ENCODE peak calls at places on chromosomes 1 and 21, in five cellular contexts. O is transverse colon, A is suprapubic skin, I is K562, H is SK-N-SH. V is an unnamed sample.

GRCh38 chr1:147492207-147492606 is 49.1 kb upstream of the BCL9 start:
- DNase-seq in H (no peak), A (no peak), O (no peak), I (no peak), V (no peak)

GRCh38 chr1:207898260-207898659 is 12.7 kb downstream of the CD34 start:
- DNase-seq in A (no peak), I (no peak), H (no peak), O (no peak), V (no peak)

GRCh38 chr21:38838598-38839369 is 33.1 kb downstream of the ETS2 start:
- DNase-seq in I (no peak), H (no peak), A (no peak), O (no peak), V (no peak)

GRCh38 chr21:33384851-33385331 is 18.3 kb upstream of the IFNGR2 start:
- DNase-seq in I (no peak), O (no peak), A (no peak), H (no peak), V (no peak)

GRCh38 chr1:173410794-173411236 is 66.3 kb upstream of the PRDX6 start:
- DNase-seq in A (no peak), O (no peak), I (no peak), H (no peak), V (no peak)

GRCh38 chr1:47679826-47680225 is 242.0 kb downstream of the FOXD2 start:
- DNase-seq in A (no peak), H (no peak), O (no peak), I (no peak), V (peak)

GRCh38 chr1:248841702-248842395 is 3.8 kb downstream of the ZNF672 start:
- DNase-seq in O (peak), I (no peak), A (peak), H (no peak), V (no peak)

GRCh38 chr21:41368361-41369104 is 6.7 kb downstream of the MX2 start:
- DNase-seq in O (no peak), I (no peak), H (no peak), A (peak), V (peak)

GRCh38 chr1:58762806-58763205 is 21.0 kb downstream of the JUN start:
- DNase-seq in O (no peak), A (no peak), H (no peak), I (no peak), V (no peak)

GRCh38 chr21:31630062-31630711 is 29.3 kb upstream of the SOD1 start:
- DNase-seq in A (no peak), O (no peak), I (no peak), H (no peak), V (no peak)

GRCh38 chr1:21743476-21743875 is 39.5 kb downstream of the USP48 start:
- DNase-seq in H (no peak), I (no peak), A (no peak), O (no peak), V (no peak)

GRCh38 chr1:21741206-21741605 is 41.7 kb downstream of the USP48 start:
- DNase-seq in I (no peak), O (no peak), A (no peak), H (no peak), V (no peak)

GRCh38 chr1:21736876-21737275 is 46.1 kb downstream of the USP48 start:
- DNase-seq in I (no peak), A (no peak), H (no peak), O (no peak), V (no peak)

DNA sequence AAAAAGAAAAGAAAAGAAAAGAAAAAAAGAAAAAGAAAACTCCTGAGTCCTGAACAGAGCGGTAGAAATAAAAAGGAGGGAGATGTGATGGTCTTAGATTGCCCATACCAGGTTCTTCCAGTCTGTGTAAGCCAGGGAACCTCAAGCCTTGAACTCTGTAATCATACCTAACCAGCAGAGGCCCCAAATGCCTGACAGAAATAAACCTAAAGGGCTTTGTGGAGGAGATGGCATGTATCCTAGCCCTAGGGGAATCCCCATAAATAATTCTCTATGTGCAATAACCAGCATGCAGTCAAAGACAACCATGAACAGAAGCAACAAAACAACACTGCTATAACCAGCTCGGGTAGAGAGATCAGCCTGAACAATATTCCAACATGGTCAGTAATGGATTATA is 40.4 kb downstream of the USP48 start:
- DNase-seq in H (no peak), A (no peak), I (no peak), O (no peak), V (no peak)
- TF ChIP-seq CTCF in H (no peak), A (no peak), I (no peak), O (no peak), V (no peak)

GRCh38 chr1:185670187-185670627 is 64.0 kb upstream of the HMCN1 start:
- DNase-seq in O (peak), A (no peak), H (no peak), I (no peak), V (no peak)
- TF ChIP-seq EP300 in O (no peak), A (no peak), H (no peak), I (no peak), V (no peak)

GRCh38 chr1:222618001-222618879 is at the start of gene MIA3:
- DNase-seq in H (peak), O (peak), A (peak), I (peak), V (peak)
- TF ChIP-seq POLR2AphosphoS5 in H (peak), O (peak), A (no peak), I (peak), V (peak)

DNA sequence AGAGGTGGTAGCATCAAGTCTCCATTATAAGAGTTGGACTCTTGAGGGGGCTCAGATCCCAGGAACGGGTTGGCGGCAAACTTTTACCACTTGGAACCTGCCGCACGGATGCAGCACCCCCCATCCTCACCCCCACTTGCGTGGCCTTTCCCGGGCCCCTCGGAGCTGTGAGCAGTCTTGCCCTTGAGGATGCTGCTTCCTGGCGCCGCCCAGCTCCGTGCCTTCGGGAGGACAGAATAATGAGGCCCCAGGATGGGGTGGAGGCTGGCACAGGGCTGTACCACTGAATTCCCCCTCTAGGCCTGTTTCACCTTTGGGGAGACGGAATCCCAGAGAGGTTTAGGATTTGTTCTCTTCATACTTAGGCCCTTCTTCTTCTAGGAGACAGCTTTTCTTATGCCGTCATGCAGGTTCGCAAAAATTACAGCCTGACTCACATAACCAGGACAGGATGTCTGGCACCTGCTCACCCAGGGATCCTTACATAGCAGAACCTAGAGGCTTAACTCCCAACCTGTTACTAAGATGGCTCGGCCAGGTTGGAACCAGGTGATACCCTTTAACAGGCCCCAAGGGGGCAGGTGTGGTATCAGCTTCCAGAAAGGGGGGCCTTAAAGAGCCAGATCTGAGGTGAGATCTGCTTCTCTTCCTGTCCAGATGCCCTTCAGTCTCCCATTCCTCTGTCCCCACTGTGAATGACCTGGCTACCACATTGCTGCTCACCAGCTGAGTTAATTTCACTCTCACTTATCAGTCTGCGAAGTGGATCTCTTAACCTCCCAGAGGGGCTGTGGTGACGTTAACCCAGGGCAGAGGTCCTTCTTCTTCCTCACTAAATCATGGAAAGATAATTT is 1.5 kb downstream of the TRNP1 start:
- DNase-seq in O (no peak), A (no peak), I (no peak), H (no peak), V (no peak)
- TF ChIP-seq CTCF in O (no peak), A (no peak), I (no peak), H (no peak), V (no peak)

GRCh38 chr1:156463874-156464273 is 36.7 kb downstream of the MEF2D start:
- DNase-seq in I (no peak), A (no peak), H (peak), O (no peak), V (no peak)
- TF ChIP-seq EP300 in I (no peak), A (peak), H (no peak), O (peak), V (peak)

DNA sequence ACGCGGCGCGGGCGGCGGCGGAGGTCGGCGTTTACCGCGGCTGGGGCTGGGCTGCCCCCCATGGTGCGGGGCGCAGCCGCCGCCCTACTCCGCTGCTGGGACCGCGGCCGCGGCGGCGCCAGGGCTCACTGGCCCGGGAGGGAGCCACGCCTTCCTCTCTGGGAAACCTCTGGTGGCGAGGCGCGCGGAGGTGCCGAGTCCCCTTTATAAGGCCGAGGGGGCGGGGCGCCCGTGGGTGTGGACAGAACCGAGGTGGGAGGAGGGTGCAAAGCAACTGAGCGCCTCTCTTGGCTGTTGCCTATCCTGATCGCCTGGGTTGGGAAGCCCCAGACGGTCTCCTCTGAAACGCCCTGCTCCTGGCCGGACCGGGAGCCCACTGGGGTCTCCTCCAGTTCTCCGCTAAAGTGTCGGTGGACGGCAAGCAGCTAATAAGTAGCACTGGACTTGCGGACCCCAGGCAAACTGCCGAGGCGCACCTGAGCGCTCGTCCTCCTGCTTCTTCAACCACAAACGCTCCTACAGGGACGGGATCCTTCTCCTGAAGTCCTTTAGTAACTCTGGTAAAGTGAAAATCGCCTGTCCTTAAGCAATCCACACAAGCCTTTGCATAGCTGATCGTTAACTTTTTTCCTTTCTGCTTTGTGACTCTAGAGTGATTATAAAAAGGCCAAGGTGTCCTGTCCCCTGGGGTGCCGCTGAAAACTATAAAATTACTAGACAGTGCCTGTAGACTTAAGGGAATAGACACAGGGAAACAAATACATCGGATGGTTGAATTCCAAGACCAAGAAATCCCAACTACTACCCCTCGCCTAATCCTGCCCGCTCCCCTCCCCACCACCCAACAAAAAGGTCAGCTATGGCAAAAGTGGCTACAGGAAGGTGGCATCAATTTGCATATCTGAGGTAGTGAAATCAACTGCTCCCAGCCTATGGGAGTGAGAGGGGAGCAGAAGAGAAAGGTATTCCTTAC is at the start of gene PTGER3:
- DNase-seq in A (peak), I (peak), O (peak), H (peak), V (peak)
- TF ChIP-seq POLR2AphosphoS5 in A (no peak), I (peak), O (peak), H (no peak), V (peak)

DNA sequence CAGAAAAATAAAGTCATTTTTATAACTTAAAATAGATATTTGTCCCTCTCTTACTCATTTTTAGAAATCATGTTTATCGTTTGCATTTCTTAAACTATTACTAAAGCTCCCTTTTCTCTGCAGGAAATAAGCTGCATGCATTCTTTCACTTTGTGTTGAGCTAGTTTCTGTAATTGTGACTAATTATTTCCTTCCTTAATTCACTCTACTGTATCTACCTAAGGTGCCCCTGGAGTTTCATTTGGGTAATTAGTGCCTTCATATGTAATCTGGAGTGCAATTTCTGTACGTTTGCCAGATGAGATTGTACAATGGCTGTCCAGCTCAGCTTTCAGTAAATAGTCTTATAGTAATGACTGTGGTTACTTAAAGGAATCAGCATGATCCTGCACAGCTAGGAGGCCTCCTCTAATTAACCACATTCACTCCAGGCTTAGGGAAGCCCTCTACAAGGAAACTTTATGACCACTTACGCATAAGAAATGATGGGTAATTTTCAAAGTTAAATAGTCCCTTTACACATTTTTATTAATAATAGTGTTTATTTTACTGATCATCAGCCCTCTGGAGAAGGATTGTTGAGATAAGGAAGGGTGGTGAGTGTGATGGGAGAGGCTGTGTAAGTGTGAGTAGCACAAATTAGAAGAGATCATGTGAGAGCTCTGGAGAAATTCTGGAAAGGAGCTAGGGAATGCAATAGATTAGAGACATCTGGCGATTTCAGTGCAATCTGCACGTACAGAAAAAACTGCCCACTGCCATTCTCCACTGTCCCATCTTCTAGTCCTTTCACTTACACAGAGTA is 86.8 kb downstream of the LRRC8C start:
- DNase-seq in H (peak), A (no peak), I (no peak), O (no peak), V (no peak)
- TF ChIP-seq CTCF in H (no peak), A (no peak), I (no peak), O (no peak), V (no peak)

GRCh38 chr1:95259245-95259644 is 25.2 kb downstream of the RWDD3 start:
- DNase-seq in A (no peak), I (no peak), H (no peak), O (no peak), V (no peak)
- TF ChIP-seq EP300 in A (no peak), I (no peak), H (no peak), O (no peak), V (no peak)

DNA sequence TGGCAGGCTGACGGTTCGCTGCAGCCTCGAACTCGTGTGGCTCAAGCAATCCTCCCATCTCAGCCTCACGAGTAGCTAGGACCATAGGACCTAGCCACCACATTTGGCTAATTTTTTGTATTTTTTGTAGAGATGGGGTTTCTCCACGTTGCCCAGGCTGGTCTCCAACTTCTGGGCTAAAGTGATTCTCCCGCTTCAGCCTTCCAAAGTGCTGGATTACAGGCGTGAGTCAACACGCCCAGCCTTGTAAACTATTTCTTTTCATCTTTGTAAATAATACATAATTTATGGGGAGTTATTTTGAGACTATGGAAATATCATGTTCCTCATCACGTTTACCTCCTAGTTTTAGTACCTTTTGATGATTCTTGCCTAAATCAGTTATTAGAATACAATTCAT is 906 bp upstream of the FBXO28 start:
- DNase-seq in A (no peak), H (no peak), I (no peak), O (no peak), V (no peak)
- TF ChIP-seq POLR2AphosphoS5 in A (no peak), H (no peak), I (no peak), O (no peak), V (no peak)